ENCODE peak calls at places on chromosomes 16 and 17, in six cellular contexts. One of them, this sample, is unnamed.

GRCh38 chr17:60080545-60080944 is 1.8 kb upstream of the HEATR6 start:
- DNase-seq in mammary epithelial cell: peak
- DNase-seq in HFFc6: no peak
- DNase-seq in transverse colon: no peak
- DNase-seq in NB4: no peak
- DNase-seq in GM10248: no peak
- DNase-seq in this sample: no peak

GRCh38 chr16:19291459-19291858 is 5.9 kb downstream of the CLEC19A start:
- DNase-seq in mammary epithelial cell: peak
- DNase-seq in HFFc6: no peak
- DNase-seq in transverse colon: no peak
- DNase-seq in NB4: no peak
- DNase-seq in GM10248: no peak
- DNase-seq in this sample: no peak

GRCh38 chr17:78317817-78318400 is 42.0 kb downstream of the SOCS3 start:
- DNase-seq in mammary epithelial cell: no peak
- DNase-seq in HFFc6: no peak
- DNase-seq in transverse colon: no peak
- DNase-seq in NB4: no peak
- DNase-seq in GM10248: peak
- DNase-seq in this sample: no peak

GRCh38 chr16:68985268-68985667 is 120.2 kb upstream of the HAS3 start:
- DNase-seq in mammary epithelial cell: no peak
- DNase-seq in HFFc6: no peak
- DNase-seq in transverse colon: no peak
- DNase-seq in NB4: no peak
- DNase-seq in GM10248: no peak
- DNase-seq in this sample: no peak

GRCh38 chr17:31549121-31549524 is 157.6 kb downstream of the RAB11FIP4 start:
- DNase-seq in mammary epithelial cell: no peak
- DNase-seq in HFFc6: no peak
- DNase-seq in transverse colon: no peak
- DNase-seq in NB4: no peak
- DNase-seq in GM10248: peak
- DNase-seq in this sample: no peak

GRCh38 chr17:31158741-31159377 is 64.1 kb downstream of the NF1 start:
- DNase-seq in mammary epithelial cell: no peak
- DNase-seq in HFFc6: no peak
- DNase-seq in transverse colon: no peak
- DNase-seq in NB4: no peak
- DNase-seq in GM10248: peak
- DNase-seq in this sample: no peak

GRCh38 chr16:56382901-56383355 is 42.4 kb downstream of the AMFR start:
- DNase-seq in mammary epithelial cell: peak
- DNase-seq in HFFc6: peak
- DNase-seq in transverse colon: no peak
- DNase-seq in NB4: no peak
- DNase-seq in GM10248: no peak
- DNase-seq in this sample: peak

GRCh38 chr17:19348081-19348650 is 14.4 kb downstream of the B9D1 start:
- DNase-seq in mammary epithelial cell: no peak
- DNase-seq in HFFc6: no peak
- DNase-seq in transverse colon: no peak
- DNase-seq in NB4: no peak
- DNase-seq in GM10248: no peak
- DNase-seq in this sample: no peak

GRCh38 chr17:28738680-28739384 is 5.0 kb upstream of the TRAF4 start:
- DNase-seq in mammary epithelial cell: no peak
- DNase-seq in HFFc6: no peak
- DNase-seq in transverse colon: peak
- DNase-seq in NB4: no peak
- DNase-seq in GM10248: peak
- DNase-seq in this sample: no peak

GRCh38 chr16:11079657-11080187 is 135.4 kb downstream of the CLEC16A start:
- DNase-seq in mammary epithelial cell: peak
- DNase-seq in HFFc6: peak
- DNase-seq in transverse colon: no peak
- DNase-seq in NB4: no peak
- DNase-seq in GM10248: peak
- DNase-seq in this sample: peak

GRCh38 chr16:23666919-23667659 is 11.6 kb upstream of the PLK1 start:
- DNase-seq in mammary epithelial cell: no peak
- DNase-seq in HFFc6: no peak
- DNase-seq in transverse colon: no peak
- DNase-seq in NB4: no peak
- DNase-seq in GM10248: no peak
- DNase-seq in this sample: no peak

GRCh38 chr16:88813396-88814143 is 1.8 kb upstream of the APRT start:
- DNase-seq in mammary epithelial cell: no peak
- DNase-seq in HFFc6: no peak
- DNase-seq in transverse colon: no peak
- DNase-seq in NB4: no peak
- DNase-seq in GM10248: no peak
- DNase-seq in this sample: no peak

GRCh38 chr17:73302189-73302588 is 9.6 kb downstream of the CDC42EP4 start:
- DNase-seq in mammary epithelial cell: no peak
- DNase-seq in HFFc6: no peak
- DNase-seq in transverse colon: no peak
- DNase-seq in NB4: no peak
- DNase-seq in GM10248: no peak
- DNase-seq in this sample: peak

GRCh38 chr17:56230660-56231059 is 77.4 kb downstream of the ANKFN1 start:
- DNase-seq in mammary epithelial cell: no peak
- DNase-seq in HFFc6: no peak
- DNase-seq in transverse colon: no peak
- DNase-seq in NB4: peak
- DNase-seq in GM10248: no peak
- DNase-seq in this sample: peak

GRCh38 chr17:30021708-30022317 is 80.4 kb downstream of the EFCAB5 start:
- DNase-seq in mammary epithelial cell: peak
- DNase-seq in HFFc6: peak
- DNase-seq in transverse colon: no peak
- DNase-seq in NB4: peak
- DNase-seq in GM10248: peak
- DNase-seq in this sample: peak

GRCh38 chr16:23573822-23574221 is 16.3 kb downstream of the UBFD1 start:
- DNase-seq in mammary epithelial cell: no peak
- DNase-seq in HFFc6: no peak
- DNase-seq in transverse colon: no peak
- DNase-seq in NB4: no peak
- DNase-seq in GM10248: no peak
- DNase-seq in this sample: no peak

GRCh38 chr16:5214466-5214865 is 116.9 kb upstream of the EEF2KMT start:
- DNase-seq in mammary epithelial cell: no peak
- DNase-seq in HFFc6: no peak
- DNase-seq in transverse colon: no peak
- DNase-seq in NB4: no peak
- DNase-seq in GM10248: no peak
- DNase-seq in this sample: no peak

GRCh38 chr17:15431201-15431600 is 36.2 kb downstream of the CDRT4 start:
- DNase-seq in mammary epithelial cell: no peak
- DNase-seq in HFFc6: peak
- DNase-seq in transverse colon: peak
- DNase-seq in NB4: no peak
- DNase-seq in GM10248: no peak
- DNase-seq in this sample: peak

GRCh38 chr16:80158766-80159165 is 382.0 kb upstream of the DYNLRB2 start:
- DNase-seq in mammary epithelial cell: peak
- DNase-seq in HFFc6: peak
- DNase-seq in transverse colon: no peak
- DNase-seq in NB4: no peak
- DNase-seq in GM10248: no peak
- DNase-seq in this sample: peak

GRCh38 chr17:56739376-56739775 is 94.3 kb downstream of the C17orf67 start:
- DNase-seq in mammary epithelial cell: no peak
- DNase-seq in HFFc6: peak
- DNase-seq in transverse colon: no peak
- DNase-seq in NB4: no peak
- DNase-seq in GM10248: no peak
- DNase-seq in this sample: peak

GRCh38 chr16:68379472-68380347 is 68.6 kb downstream of the SMPD3 start:
- DNase-seq in mammary epithelial cell: no peak
- DNase-seq in HFFc6: no peak
- DNase-seq in transverse colon: no peak
- DNase-seq in NB4: no peak
- DNase-seq in GM10248: no peak
- DNase-seq in this sample: no peak

GRCh38 chr16:50667497-50668367 is 13.4 kb downstream of the SNX20 start:
- DNase-seq in mammary epithelial cell: no peak
- DNase-seq in HFFc6: no peak
- DNase-seq in transverse colon: no peak
- DNase-seq in NB4: peak
- DNase-seq in GM10248: peak
- DNase-seq in this sample: no peak

GRCh38 chr17:29107084-29107483 is 64.1 kb downstream of the PIPOX start:
- DNase-seq in mammary epithelial cell: no peak
- DNase-seq in HFFc6: no peak
- DNase-seq in transverse colon: no peak
- DNase-seq in NB4: peak
- DNase-seq in GM10248: no peak
- DNase-seq in this sample: no peak

GRCh38 chr17:78985395-78985794 is 5.7 kb upstream of the LGALS3BP start:
- DNase-seq in mammary epithelial cell: no peak
- DNase-seq in HFFc6: no peak
- DNase-seq in transverse colon: no peak
- DNase-seq in NB4: no peak
- DNase-seq in GM10248: no peak
- DNase-seq in this sample: no peak

GRCh38 chr16:25036561-25036960 is 21.4 kb upstream of the ARHGAP17 start:
- DNase-seq in mammary epithelial cell: no peak
- DNase-seq in HFFc6: no peak
- DNase-seq in transverse colon: no peak
- DNase-seq in NB4: no peak
- DNase-seq in GM10248: no peak
- DNase-seq in this sample: no peak

GRCh38 chr17:51152766-51153209 is 571 bp upstream of the NME1 start:
- DNase-seq in mammary epithelial cell: no peak
- DNase-seq in HFFc6: no peak
- DNase-seq in transverse colon: no peak
- DNase-seq in NB4: no peak
- DNase-seq in GM10248: no peak
- DNase-seq in this sample: no peak

GRCh38 chr17:79530361-79531105 is 80.3 kb downstream of the RBFOX3 start:
- DNase-seq in mammary epithelial cell: no peak
- DNase-seq in HFFc6: no peak
- DNase-seq in transverse colon: no peak
- DNase-seq in NB4: no peak
- DNase-seq in GM10248: no peak
- DNase-seq in this sample: no peak

GRCh38 chr17:41437254-41437653 is 3.5 kb downstream of the KRT38 start:
- DNase-seq in mammary epithelial cell: no peak
- DNase-seq in HFFc6: no peak
- DNase-seq in transverse colon: no peak
- DNase-seq in NB4: no peak
- DNase-seq in GM10248: no peak
- DNase-seq in this sample: no peak

GRCh38 chr17:7313028-7313889 is 1.9 kb downstream of the GPS2 start:
- DNase-seq in mammary epithelial cell: peak
- DNase-seq in HFFc6: no peak
- DNase-seq in transverse colon: no peak
- DNase-seq in NB4: peak
- DNase-seq in GM10248: no peak
- DNase-seq in this sample: no peak
- TF ChIP-seq CTCF in mammary epithelial cell: peak
- TF ChIP-seq CTCF in HFFc6: peak
- TF ChIP-seq CTCF in transverse colon: peak
- TF ChIP-seq CTCF in NB4: no peak
- TF ChIP-seq CTCF in GM10248: no peak
- TF ChIP-seq CTCF in this sample: no peak

GRCh38 chr17:48970224-48970623 is 1.8 kb upstream of the GIP start:
- DNase-seq in mammary epithelial cell: no peak
- DNase-seq in HFFc6: no peak
- DNase-seq in transverse colon: no peak
- DNase-seq in NB4: no peak
- DNase-seq in GM10248: no peak
- DNase-seq in this sample: peak

GRCh38 chr17:48973806-48974205 is 5.4 kb upstream of the GIP start:
- DNase-seq in mammary epithelial cell: no peak
- DNase-seq in HFFc6: no peak
- DNase-seq in transverse colon: no peak
- DNase-seq in NB4: no peak
- DNase-seq in GM10248: no peak
- DNase-seq in this sample: no peak

GRCh38 chr17:48972749-48973097 is 4.3 kb upstream of the GIP start:
- DNase-seq in mammary epithelial cell: no peak
- DNase-seq in HFFc6: no peak
- DNase-seq in transverse colon: no peak
- DNase-seq in NB4: no peak
- DNase-seq in GM10248: no peak
- DNase-seq in this sample: no peak

GRCh38 chr17:48970865-48971687 is 2.7 kb upstream of the GIP start:
- DNase-seq in mammary epithelial cell: no peak
- DNase-seq in HFFc6: no peak
- DNase-seq in transverse colon: no peak
- DNase-seq in NB4: no peak
- DNase-seq in GM10248: no peak
- DNase-seq in this sample: no peak
- TF ChIP-seq CTCF in mammary epithelial cell: no peak
- TF ChIP-seq CTCF in HFFc6: peak
- TF ChIP-seq CTCF in transverse colon: no peak
- TF ChIP-seq CTCF in NB4: no peak
- TF ChIP-seq CTCF in GM10248: no peak
- TF ChIP-seq CTCF in this sample: no peak

DNA sequence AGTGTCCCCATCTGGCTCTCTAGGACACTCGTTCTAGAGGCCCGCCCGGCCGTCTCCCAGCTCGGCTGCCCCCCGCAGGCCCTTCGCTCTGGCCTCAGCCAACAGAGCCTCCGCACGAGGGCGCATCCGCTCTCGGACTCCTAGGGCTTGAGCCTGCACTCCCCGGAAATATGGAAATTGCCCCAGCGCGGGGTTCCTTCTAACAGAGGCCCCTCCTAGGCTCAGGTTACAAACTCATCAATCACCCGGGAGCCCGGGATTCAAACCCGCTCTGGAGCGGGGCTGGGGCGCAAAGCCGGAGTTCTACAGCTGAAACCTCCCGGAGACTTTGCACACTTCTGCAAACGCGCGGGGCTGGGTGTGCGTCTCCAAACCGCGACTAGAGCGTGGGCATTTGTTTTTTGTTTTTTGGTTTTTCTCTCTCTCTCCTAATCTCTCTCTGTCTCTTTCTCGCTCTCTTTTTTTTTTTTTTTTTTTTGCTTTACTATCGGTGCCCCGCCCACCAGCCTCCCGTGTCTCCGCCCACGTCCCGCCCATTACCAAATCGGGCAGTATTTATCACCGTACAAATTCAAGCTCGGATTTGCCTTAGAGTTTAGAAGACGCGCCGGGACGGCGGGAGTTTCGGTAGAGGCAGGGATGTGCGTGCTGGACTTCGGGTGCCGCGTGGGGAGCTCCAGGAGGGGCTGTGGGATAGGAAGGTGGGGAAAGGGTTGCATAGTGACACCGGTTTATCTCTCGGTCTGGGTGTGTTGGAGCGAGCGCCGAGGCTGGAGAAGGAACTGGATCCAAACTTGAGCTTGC is 2.4 kb upstream of the FOXL1 start:
- DNase-seq in mammary epithelial cell: peak
- DNase-seq in HFFc6: peak
- DNase-seq in transverse colon: peak
- DNase-seq in NB4: peak
- DNase-seq in GM10248: peak
- DNase-seq in this sample: peak
- TF ChIP-seq CTCF in mammary epithelial cell: peak
- TF ChIP-seq CTCF in HFFc6: peak
- TF ChIP-seq CTCF in transverse colon: peak
- TF ChIP-seq CTCF in NB4: peak
- TF ChIP-seq CTCF in GM10248: peak
- TF ChIP-seq CTCF in this sample: peak

GRCh38 chr16:85471469-85472431 is 141.4 kb upstream of the GSE1 start:
- DNase-seq in mammary epithelial cell: peak
- DNase-seq in HFFc6: no peak
- DNase-seq in transverse colon: peak
- DNase-seq in NB4: no peak
- DNase-seq in GM10248: no peak
- DNase-seq in this sample: no peak
- TF ChIP-seq CTCF in mammary epithelial cell: peak
- TF ChIP-seq CTCF in HFFc6: no peak
- TF ChIP-seq CTCF in transverse colon: no peak
- TF ChIP-seq CTCF in NB4: no peak
- TF ChIP-seq CTCF in GM10248: no peak
- TF ChIP-seq CTCF in this sample: no peak

This sample was measured in AG10803.